ENCODE peak calls at places on chromosomes 3 and 15, in four cellular contexts. One of them, this sample, is unnamed. For H3K27me3 and H3K36me3, the result is how much of the 10 kb centered on the place peaks cover.

GRCh38 chr3:167887096-167887495 is 151.6 kb downstream of the SERPINI1 start:
- DNase-seq in psoas muscle: no peak
- DNase-seq in neuronal stem cell: no peak
- DNase-seq in IMR-90: peak
- DNase-seq in this sample: no peak

GRCh38 chr3:99967796-99968195 is 146.5 kb downstream of the FILIP1L start:
- DNase-seq in psoas muscle: no peak
- DNase-seq in neuronal stem cell: no peak
- DNase-seq in IMR-90: peak
- DNase-seq in this sample: no peak

GRCh38 chr3:168878655-168879054 is 782.9 kb upstream of the GOLIM4 start:
- DNase-seq in psoas muscle: no peak
- DNase-seq in neuronal stem cell: no peak
- DNase-seq in IMR-90: peak
- DNase-seq in this sample: no peak

GRCh38 chr3:194446172-194446571 is 40.6 kb downstream of the ATP13A3 start:
- DNase-seq in psoas muscle: no peak
- DNase-seq in neuronal stem cell: no peak
- DNase-seq in IMR-90: no peak
- DNase-seq in this sample: no peak

GRCh38 chr3:53802256-53802880 is 43.9 kb downstream of the CHDH start:
- DNase-seq in psoas muscle: no peak
- DNase-seq in neuronal stem cell: no peak
- DNase-seq in IMR-90: no peak
- DNase-seq in this sample: no peak

GRCh38 chr3:189771842-189772494 is 140.8 kb downstream of the TP63 start:
- DNase-seq in psoas muscle: no peak
- DNase-seq in neuronal stem cell: no peak
- DNase-seq in IMR-90: no peak
- DNase-seq in this sample: no peak

GRCh38 chr3:195403244-195403643 is 39.6 kb downstream of the ACAP2 start:
- DNase-seq in psoas muscle: no peak
- DNase-seq in neuronal stem cell: no peak
- DNase-seq in IMR-90: no peak
- DNase-seq in this sample: no peak

GRCh38 chr15:42100021-42100800 is 5.8 kb upstream of the PLA2G4D start:
- DNase-seq in psoas muscle: no peak
- DNase-seq in neuronal stem cell: no peak
- DNase-seq in IMR-90: peak
- DNase-seq in this sample: no peak

GRCh38 chr3:101890716-101891115 is 41.4 kb downstream of the NFKBIZ start:
- DNase-seq in psoas muscle: no peak
- DNase-seq in neuronal stem cell: no peak
- DNase-seq in IMR-90: peak
- DNase-seq in this sample: peak

GRCh38 chr3:3227670-3228069 is 48.2 kb upstream of the CRBN start:
- DNase-seq in psoas muscle: no peak
- DNase-seq in neuronal stem cell: no peak
- DNase-seq in IMR-90: no peak
- DNase-seq in this sample: no peak

GRCh38 chr3:49554639-49555265 is 475 bp downstream of the BSN start:
- DNase-seq in psoas muscle: peak
- DNase-seq in neuronal stem cell: peak
- DNase-seq in IMR-90: peak
- DNase-seq in this sample: no peak

GRCh38 chr3:57983734-57984518 is 24.3 kb upstream of the FLNB start:
- DNase-seq in psoas muscle: peak
- DNase-seq in neuronal stem cell: no peak
- DNase-seq in IMR-90: peak
- DNase-seq in this sample: peak

GRCh38 chr3:52880474-52880873 is 16.9 kb downstream of the STIMATE start:
- DNase-seq in psoas muscle: no peak
- DNase-seq in neuronal stem cell: no peak
- DNase-seq in IMR-90: no peak
- DNase-seq in this sample: no peak

GRCh38 chr3:114896978-114897377 is 250.1 kb downstream of the ZBTB20 start:
- DNase-seq in psoas muscle: no peak
- DNase-seq in neuronal stem cell: no peak
- DNase-seq in IMR-90: no peak
- DNase-seq in this sample: no peak

GRCh38 chr3:185820973-185821758 is 3.7 kb downstream of the IGF2BP2 start:
- DNase-seq in psoas muscle: no peak
- DNase-seq in neuronal stem cell: no peak
- DNase-seq in IMR-90: peak
- DNase-seq in this sample: peak

GRCh38 chr3:177371903-177372302 is 174.6 kb upstream of the TBL1XR1 start:
- DNase-seq in psoas muscle: no peak
- DNase-seq in neuronal stem cell: no peak
- DNase-seq in IMR-90: no peak
- DNase-seq in this sample: no peak

GRCh38 chr3:102673271-102674115 is 238.7 kb downstream of the ZPLD1 start:
- DNase-seq in psoas muscle: peak
- DNase-seq in neuronal stem cell: peak
- DNase-seq in IMR-90: peak
- DNase-seq in this sample: no peak

GRCh38 chr15:59104602-59104911 is 389 bp upstream of the CCNB2 start:
- DNase-seq in psoas muscle: no peak
- DNase-seq in neuronal stem cell: no peak
- DNase-seq in IMR-90: no peak
- DNase-seq in this sample: no peak

GRCh38 chr3:127087441-127087840 is 104.5 kb downstream of the PLXNA1 start:
- DNase-seq in psoas muscle: peak
- DNase-seq in neuronal stem cell: no peak
- DNase-seq in IMR-90: no peak
- DNase-seq in this sample: no peak

GRCh38 chr15:68387288-68388143 is 44.4 kb downstream of the ITGA11 start:
- DNase-seq in psoas muscle: no peak
- DNase-seq in neuronal stem cell: no peak
- DNase-seq in IMR-90: peak
- DNase-seq in this sample: no peak

GRCh38 chr3:188578579-188579363 is 424.8 kb downstream of the LPP start:
- DNase-seq in psoas muscle: peak
- DNase-seq in neuronal stem cell: no peak
- DNase-seq in IMR-90: peak
- DNase-seq in this sample: no peak

GRCh38 chr15:91338763-91339162 is 238.7 kb downstream of the SV2B start:
- DNase-seq in psoas muscle: no peak
- DNase-seq in neuronal stem cell: peak
- DNase-seq in IMR-90: peak
- DNase-seq in this sample: no peak

GRCh38 chr3:49908378-49909199 is 4.9 kb upstream of the MST1R start:
- DNase-seq in psoas muscle: no peak
- DNase-seq in neuronal stem cell: no peak
- DNase-seq in IMR-90: no peak
- DNase-seq in this sample: no peak

GRCh38 chr15:41205315-41205714 is 25.2 kb downstream of the EXD1 start:
- DNase-seq in psoas muscle: no peak
- DNase-seq in neuronal stem cell: no peak
- DNase-seq in IMR-90: peak
- DNase-seq in this sample: no peak

GRCh38 chr3:64267774-64268604 is 42.7 kb upstream of the PRICKLE2 start:
- DNase-seq in psoas muscle: peak
- DNase-seq in neuronal stem cell: peak
- DNase-seq in IMR-90: peak
- DNase-seq in this sample: no peak

GRCh38 chr3:144586382-144586781 is 614.8 kb downstream of the DIPK2A start:
- DNase-seq in psoas muscle: no peak
- DNase-seq in neuronal stem cell: no peak
- DNase-seq in IMR-90: peak
- DNase-seq in this sample: peak

GRCh38 chr3:16999871-17000270 is 115.1 kb downstream of the PLCL2 start:
- DNase-seq in psoas muscle: no peak
- DNase-seq in neuronal stem cell: no peak
- DNase-seq in IMR-90: no peak
- DNase-seq in this sample: no peak

GRCh38 chr3:107414325-107414964 is 37.2 kb downstream of the CCDC54 start:
- DNase-seq in psoas muscle: no peak
- DNase-seq in neuronal stem cell: no peak
- DNase-seq in IMR-90: no peak
- DNase-seq in this sample: no peak

GRCh38 chr3:107410606-107411005 is 33.4 kb downstream of the CCDC54 start:
- DNase-seq in psoas muscle: no peak
- DNase-seq in neuronal stem cell: no peak
- DNase-seq in IMR-90: no peak
- DNase-seq in this sample: no peak

GRCh38 chr3:107412376-107412775 is 35.1 kb downstream of the CCDC54 start:
- DNase-seq in psoas muscle: no peak
- DNase-seq in neuronal stem cell: no peak
- DNase-seq in IMR-90: peak
- DNase-seq in this sample: no peak

GRCh38 chr3:107411779-107412178 is 34.5 kb downstream of the CCDC54 start:
- DNase-seq in psoas muscle: no peak
- DNase-seq in neuronal stem cell: no peak
- DNase-seq in IMR-90: no peak
- DNase-seq in this sample: no peak

GRCh38 chr3:107413264-107413663 is 36.0 kb downstream of the CCDC54 start:
- DNase-seq in psoas muscle: no peak
- DNase-seq in neuronal stem cell: no peak
- DNase-seq in IMR-90: no peak
- DNase-seq in this sample: no peak
- H3K27me3 ChIP-seq in psoas muscle: under half
- H3K27me3 ChIP-seq in neuronal stem cell: under half
- H3K27me3 ChIP-seq in IMR-90: under half
- H3K27me3 ChIP-seq in this sample: under half

DNA sequence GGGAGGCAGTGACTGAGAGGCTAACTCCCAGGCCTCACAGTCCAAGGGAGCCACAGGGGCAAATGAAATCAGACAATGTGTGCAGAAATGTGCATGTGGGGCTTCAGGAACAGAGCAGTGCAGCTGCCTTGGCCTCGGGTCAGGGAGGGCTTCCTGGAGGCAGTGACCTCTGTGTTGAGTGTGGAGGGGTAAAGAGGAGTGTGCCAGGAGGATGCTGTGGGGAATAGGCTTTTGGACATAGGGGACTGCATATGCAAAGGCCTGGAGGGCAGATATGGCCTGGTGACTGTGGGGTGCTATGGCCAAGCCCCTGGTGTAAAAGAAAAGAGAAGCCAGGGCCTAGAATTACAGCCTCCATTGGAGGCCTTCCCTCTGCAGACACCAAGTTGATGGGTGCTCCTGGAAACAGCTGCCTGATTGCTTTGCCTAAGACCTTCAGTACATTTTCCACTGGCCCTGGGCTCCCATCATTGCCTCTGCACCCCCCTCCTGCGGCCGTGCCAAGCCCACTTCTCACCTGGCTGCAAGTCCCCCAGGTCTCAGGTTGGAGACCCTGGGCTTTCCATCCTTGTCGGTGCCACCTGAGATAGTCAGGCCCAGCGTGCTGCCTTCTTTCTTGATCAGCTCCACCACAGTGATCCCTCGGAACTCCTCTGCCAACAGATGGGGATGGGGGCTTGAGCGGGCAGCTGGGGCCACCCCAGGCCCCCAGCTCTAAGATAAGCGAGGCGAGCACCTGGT is 15.1 kb downstream of the GRIP2 start:
- DNase-seq in psoas muscle: peak
- DNase-seq in neuronal stem cell: no peak
- DNase-seq in IMR-90: no peak
- DNase-seq in this sample: no peak
- H3K4me3 ChIP-seq in psoas muscle: peak
- H3K4me3 ChIP-seq in neuronal stem cell: no peak
- H3K4me3 ChIP-seq in IMR-90: no peak
- H3K4me3 ChIP-seq in this sample: no peak

GRCh38 chr3:122677261-122677660 is 3.4 kb upstream of the PARP14 start:
- DNase-seq in psoas muscle: no peak
- DNase-seq in neuronal stem cell: no peak
- DNase-seq in IMR-90: no peak
- DNase-seq in this sample: no peak

GRCh38 chr3:122674339-122674738 is 6.3 kb upstream of the PARP14 start:
- DNase-seq in psoas muscle: no peak
- DNase-seq in neuronal stem cell: no peak
- DNase-seq in IMR-90: no peak
- DNase-seq in this sample: no peak

GRCh38 chr3:122679085-122679466 is 1.6 kb upstream of the PARP14 start:
- DNase-seq in psoas muscle: peak
- DNase-seq in neuronal stem cell: peak
- DNase-seq in IMR-90: peak
- DNase-seq in this sample: no peak

GRCh38 chr3:122678496-122678895 is 2.1 kb upstream of the PARP14 start:
- DNase-seq in psoas muscle: no peak
- DNase-seq in neuronal stem cell: no peak
- DNase-seq in IMR-90: no peak
- DNase-seq in this sample: no peak

DNA sequence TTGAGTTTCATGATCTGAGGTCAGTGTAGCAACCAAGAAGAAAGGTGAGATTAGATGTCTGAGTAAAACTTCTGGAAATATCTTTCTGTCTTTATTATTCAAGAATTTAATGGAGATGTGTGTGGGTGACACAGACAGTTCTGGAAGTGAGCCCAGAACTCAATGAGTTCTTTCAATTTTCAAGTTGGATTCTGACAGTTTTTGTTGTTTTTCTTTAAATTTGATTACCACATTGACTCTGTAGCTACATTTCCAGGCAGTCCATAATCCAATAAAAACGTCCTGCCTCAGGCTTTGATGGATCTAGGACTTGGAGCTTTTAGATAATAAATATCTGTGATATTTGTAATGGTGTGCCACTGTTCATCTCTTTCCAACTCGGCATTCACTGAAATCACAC is 3.9 kb upstream of the PARP14 start:
- DNase-seq in psoas muscle: no peak
- DNase-seq in neuronal stem cell: no peak
- DNase-seq in IMR-90: peak
- DNase-seq in this sample: no peak
- H3K36me3 ChIP-seq in psoas muscle: under half
- H3K36me3 ChIP-seq in neuronal stem cell: under half
- H3K36me3 ChIP-seq in IMR-90: under half
- H3K36me3 ChIP-seq in this sample: under half

GRCh38 chr15:74431116-74431515 is 2.6 kb downstream of the SEMA7A start:
- DNase-seq in psoas muscle: no peak
- DNase-seq in neuronal stem cell: no peak
- DNase-seq in IMR-90: no peak
- DNase-seq in this sample: no peak

GRCh38 chr15:74431645-74432044 is 2.1 kb downstream of the SEMA7A start:
- DNase-seq in psoas muscle: peak
- DNase-seq in neuronal stem cell: no peak
- DNase-seq in IMR-90: no peak
- DNase-seq in this sample: no peak

GRCh38 chr15:74428970-74429783 is 4.6 kb downstream of the SEMA7A start:
- DNase-seq in psoas muscle: no peak
- DNase-seq in neuronal stem cell: no peak
- DNase-seq in IMR-90: no peak
- DNase-seq in this sample: no peak

GRCh38 chr15:74429784-74430141 is 4.0 kb downstream of the SEMA7A start:
- DNase-seq in psoas muscle: no peak
- DNase-seq in neuronal stem cell: no peak
- DNase-seq in IMR-90: no peak
- DNase-seq in this sample: no peak

DNA sequence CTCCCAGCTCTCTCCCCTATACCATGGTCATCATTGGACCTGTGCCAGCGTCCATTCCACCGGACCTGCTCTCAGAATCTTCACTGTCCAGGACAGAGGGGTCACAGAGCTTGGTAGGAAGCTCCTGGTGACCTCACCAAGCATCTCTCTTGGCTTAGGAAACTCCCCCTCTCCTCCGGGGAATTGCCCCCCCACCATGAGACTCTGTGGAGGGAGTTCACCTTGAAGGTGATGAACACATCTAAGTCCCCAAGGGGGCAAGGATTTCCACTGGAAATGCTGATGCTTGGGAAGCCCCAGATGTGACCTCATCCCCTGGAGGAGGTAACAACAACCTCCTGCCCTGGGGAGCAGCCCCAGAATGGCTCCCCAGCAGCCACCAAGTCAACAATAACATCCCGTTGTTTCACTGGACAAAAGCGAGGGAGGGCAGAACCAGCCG is 3.2 kb downstream of the SEMA7A start:
- DNase-seq in psoas muscle: peak
- DNase-seq in neuronal stem cell: no peak
- DNase-seq in IMR-90: no peak
- DNase-seq in this sample: no peak
- H3K27me3 ChIP-seq in psoas muscle: under half
- H3K27me3 ChIP-seq in neuronal stem cell: under half
- H3K27me3 ChIP-seq in IMR-90: under half
- H3K27me3 ChIP-seq in this sample: under half

This sample was measured in BJ.